ENCODE peak calls at places on chromosome 13, in nine cellular contexts. One of them, this sample, is unnamed.

GRCh38 chr13:94351292-94352000 is 128.0 kb downstream of the DCT start:
- DNase-seq in neuronal stem cell: no peak
- DNase-seq in GM12891: no peak
- DNase-seq in Daoy: peak; percentile 66
- DNase-seq in HT1080: peak; percentile 73
- DNase-seq in iPS DF 6.9: no peak
- DNase-seq in stimulated activated CD4-positive, alpha-beta T cell treated with anti-CD3 and anti-CD28 coated beads, Interleukin-12 subunit alpha, Interleukin-12 subunit beta, amount 100 ng/mL, for 4 hours: no peak
- DNase-seq in activated naive CD4-positive, alpha-beta T cell treated with Interleukin-2 at 50 U/mL for 16 hours: peak; percentile 10
- DNase-seq in amniotic stem cell: no peak
- DNase-seq in this sample: no peak

GRCh38 chr13:101811440-101811839 is 359.0 kb downstream of the ITGBL1 start:
- DNase-seq in neuronal stem cell: no peak
- DNase-seq in GM12891: no peak
- DNase-seq in Daoy: peak; percentile 1
- DNase-seq in HT1080: no peak
- DNase-seq in iPS DF 6.9: no peak
- DNase-seq in stimulated activated CD4-positive, alpha-beta T cell treated with anti-CD3 and anti-CD28 coated beads, Interleukin-12 subunit alpha, Interleukin-12 subunit beta, amount 100 ng/mL, for 4 hours: no peak
- DNase-seq in activated naive CD4-positive, alpha-beta T cell treated with Interleukin-2 at 50 U/mL for 16 hours: no peak
- DNase-seq in amniotic stem cell: no peak
- DNase-seq in this sample: no peak

GRCh38 chr13:95585867-95586266 is 33.3 kb downstream of the CLDN10 start:
- DNase-seq in neuronal stem cell: no peak
- DNase-seq in GM12891: no peak
- DNase-seq in Daoy: no peak
- DNase-seq in HT1080: no peak
- DNase-seq in iPS DF 6.9: no peak
- DNase-seq in stimulated activated CD4-positive, alpha-beta T cell treated with anti-CD3 and anti-CD28 coated beads, Interleukin-12 subunit alpha, Interleukin-12 subunit beta, amount 100 ng/mL, for 4 hours: no peak
- DNase-seq in activated naive CD4-positive, alpha-beta T cell treated with Interleukin-2 at 50 U/mL for 16 hours: no peak
- DNase-seq in amniotic stem cell: no peak
- DNase-seq in this sample: no peak

GRCh38 chr13:73035660-73036059 is 23.1 kb upstream of the KLF5 start:
- DNase-seq in neuronal stem cell: no peak
- DNase-seq in GM12891: no peak
- DNase-seq in Daoy: no peak
- DNase-seq in HT1080: no peak
- DNase-seq in iPS DF 6.9: no peak
- DNase-seq in stimulated activated CD4-positive, alpha-beta T cell treated with anti-CD3 and anti-CD28 coated beads, Interleukin-12 subunit alpha, Interleukin-12 subunit beta, amount 100 ng/mL, for 4 hours: no peak
- DNase-seq in activated naive CD4-positive, alpha-beta T cell treated with Interleukin-2 at 50 U/mL for 16 hours: no peak
- DNase-seq in amniotic stem cell: no peak
- DNase-seq in this sample: no peak

GRCh38 chr13:102770435-102770834 is 3.2 kb downstream of the TEX30 start:
- DNase-seq in neuronal stem cell: no peak
- DNase-seq in GM12891: no peak
- DNase-seq in Daoy: no peak
- DNase-seq in HT1080: no peak
- DNase-seq in iPS DF 6.9: no peak
- DNase-seq in stimulated activated CD4-positive, alpha-beta T cell treated with anti-CD3 and anti-CD28 coated beads, Interleukin-12 subunit alpha, Interleukin-12 subunit beta, amount 100 ng/mL, for 4 hours: no peak
- DNase-seq in activated naive CD4-positive, alpha-beta T cell treated with Interleukin-2 at 50 U/mL for 16 hours: no peak
- DNase-seq in amniotic stem cell: no peak
- DNase-seq in this sample: no peak

GRCh38 chr13:82717249-82717648 is 1165.0 kb downstream of the SLITRK1 start:
- DNase-seq in neuronal stem cell: no peak
- DNase-seq in GM12891: no peak
- DNase-seq in Daoy: no peak
- DNase-seq in HT1080: peak; percentile 92
- DNase-seq in iPS DF 6.9: no peak
- DNase-seq in stimulated activated CD4-positive, alpha-beta T cell treated with anti-CD3 and anti-CD28 coated beads, Interleukin-12 subunit alpha, Interleukin-12 subunit beta, amount 100 ng/mL, for 4 hours: no peak
- DNase-seq in activated naive CD4-positive, alpha-beta T cell treated with Interleukin-2 at 50 U/mL for 16 hours: no peak
- DNase-seq in amniotic stem cell: no peak
- DNase-seq in this sample: no peak

GRCh38 chr13:110388141-110388943 is 81.3 kb downstream of the COL4A2 start:
- DNase-seq in neuronal stem cell: no peak
- DNase-seq in GM12891: no peak
- DNase-seq in Daoy: peak; percentile 86
- DNase-seq in HT1080: no peak
- DNase-seq in iPS DF 6.9: no peak
- DNase-seq in stimulated activated CD4-positive, alpha-beta T cell treated with anti-CD3 and anti-CD28 coated beads, Interleukin-12 subunit alpha, Interleukin-12 subunit beta, amount 100 ng/mL, for 4 hours: no peak
- DNase-seq in activated naive CD4-positive, alpha-beta T cell treated with Interleukin-2 at 50 U/mL for 16 hours: no peak
- DNase-seq in amniotic stem cell: peak; percentile 50
- DNase-seq in this sample: no peak

GRCh38 chr13:114130708-114131580 is 1.5 kb downstream of the RASA3 start:
- DNase-seq in neuronal stem cell: no peak
- DNase-seq in GM12891: peak; percentile 60
- DNase-seq in Daoy: peak; percentile 93
- DNase-seq in HT1080: peak; percentile 95
- DNase-seq in iPS DF 6.9: no peak
- DNase-seq in stimulated activated CD4-positive, alpha-beta T cell treated with anti-CD3 and anti-CD28 coated beads, Interleukin-12 subunit alpha, Interleukin-12 subunit beta, amount 100 ng/mL, for 4 hours: no peak
- DNase-seq in activated naive CD4-positive, alpha-beta T cell treated with Interleukin-2 at 50 U/mL for 16 hours: peak; percentile 54
- DNase-seq in amniotic stem cell: peak; percentile 82
- DNase-seq in this sample: no peak

GRCh38 chr13:99425485-99426341 is 75.6 kb upstream of the TM9SF2 start:
- DNase-seq in neuronal stem cell: no peak
- DNase-seq in GM12891: peak; percentile 58
- DNase-seq in Daoy: no peak
- DNase-seq in HT1080: no peak
- DNase-seq in iPS DF 6.9: no peak
- DNase-seq in stimulated activated CD4-positive, alpha-beta T cell treated with anti-CD3 and anti-CD28 coated beads, Interleukin-12 subunit alpha, Interleukin-12 subunit beta, amount 100 ng/mL, for 4 hours: no peak
- DNase-seq in activated naive CD4-positive, alpha-beta T cell treated with Interleukin-2 at 50 U/mL for 16 hours: peak; percentile 48
- DNase-seq in amniotic stem cell: no peak
- DNase-seq in this sample: no peak

GRCh38 chr13:72255908-72256307 is 388.9 kb upstream of the DACH1 start:
- DNase-seq in neuronal stem cell: peak; percentile 40
- DNase-seq in GM12891: no peak
- DNase-seq in Daoy: no peak
- DNase-seq in HT1080: peak; percentile 61
- DNase-seq in iPS DF 6.9: peak; percentile 63
- DNase-seq in stimulated activated CD4-positive, alpha-beta T cell treated with anti-CD3 and anti-CD28 coated beads, Interleukin-12 subunit alpha, Interleukin-12 subunit beta, amount 100 ng/mL, for 4 hours: no peak
- DNase-seq in activated naive CD4-positive, alpha-beta T cell treated with Interleukin-2 at 50 U/mL for 16 hours: no peak
- DNase-seq in amniotic stem cell: no peak
- DNase-seq in this sample: peak; percentile 64

GRCh38 chr13:112767506-112768471 is 78.0 kb downstream of the ATP11A start:
- DNase-seq in neuronal stem cell: no peak
- DNase-seq in GM12891: peak; percentile 72
- DNase-seq in Daoy: no peak
- DNase-seq in HT1080: no peak
- DNase-seq in iPS DF 6.9: no peak
- DNase-seq in stimulated activated CD4-positive, alpha-beta T cell treated with anti-CD3 and anti-CD28 coated beads, Interleukin-12 subunit alpha, Interleukin-12 subunit beta, amount 100 ng/mL, for 4 hours: no peak
- DNase-seq in activated naive CD4-positive, alpha-beta T cell treated with Interleukin-2 at 50 U/mL for 16 hours: no peak
- DNase-seq in amniotic stem cell: no peak
- DNase-seq in this sample: no peak

GRCh38 chr13:74131206-74131605 is 3.0 kb downstream of the KLF12 start:
- DNase-seq in neuronal stem cell: no peak
- DNase-seq in GM12891: no peak
- DNase-seq in Daoy: no peak
- DNase-seq in HT1080: no peak
- DNase-seq in iPS DF 6.9: no peak
- DNase-seq in stimulated activated CD4-positive, alpha-beta T cell treated with anti-CD3 and anti-CD28 coated beads, Interleukin-12 subunit alpha, Interleukin-12 subunit beta, amount 100 ng/mL, for 4 hours: no peak
- DNase-seq in activated naive CD4-positive, alpha-beta T cell treated with Interleukin-2 at 50 U/mL for 16 hours: no peak
- DNase-seq in amniotic stem cell: no peak
- DNase-seq in this sample: no peak

GRCh38 chr13:57264965-57265364 is 98.0 kb downstream of the PRR20E start:
- DNase-seq in neuronal stem cell: no peak
- DNase-seq in GM12891: no peak
- DNase-seq in Daoy: no peak
- DNase-seq in HT1080: no peak
- DNase-seq in iPS DF 6.9: no peak
- DNase-seq in stimulated activated CD4-positive, alpha-beta T cell treated with anti-CD3 and anti-CD28 coated beads, Interleukin-12 subunit alpha, Interleukin-12 subunit beta, amount 100 ng/mL, for 4 hours: no peak
- DNase-seq in activated naive CD4-positive, alpha-beta T cell treated with Interleukin-2 at 50 U/mL for 16 hours: no peak
- DNase-seq in amniotic stem cell: no peak
- DNase-seq in this sample: no peak

GRCh38 chr13:79870123-79870522 is 389.2 kb downstream of the NDFIP2 start:
- DNase-seq in neuronal stem cell: no peak
- DNase-seq in GM12891: no peak
- DNase-seq in Daoy: no peak
- DNase-seq in HT1080: peak; percentile 43
- DNase-seq in iPS DF 6.9: no peak
- DNase-seq in stimulated activated CD4-positive, alpha-beta T cell treated with anti-CD3 and anti-CD28 coated beads, Interleukin-12 subunit alpha, Interleukin-12 subunit beta, amount 100 ng/mL, for 4 hours: no peak
- DNase-seq in activated naive CD4-positive, alpha-beta T cell treated with Interleukin-2 at 50 U/mL for 16 hours: no peak
- DNase-seq in amniotic stem cell: no peak
- DNase-seq in this sample: no peak

GRCh38 chr13:40980466-40980865 is 38.6 kb downstream of the ELF1 start:
- DNase-seq in neuronal stem cell: no peak
- DNase-seq in GM12891: no peak
- DNase-seq in Daoy: no peak
- DNase-seq in HT1080: no peak
- DNase-seq in iPS DF 6.9: no peak
- DNase-seq in stimulated activated CD4-positive, alpha-beta T cell treated with anti-CD3 and anti-CD28 coated beads, Interleukin-12 subunit alpha, Interleukin-12 subunit beta, amount 100 ng/mL, for 4 hours: no peak
- DNase-seq in activated naive CD4-positive, alpha-beta T cell treated with Interleukin-2 at 50 U/mL for 16 hours: no peak
- DNase-seq in amniotic stem cell: no peak
- DNase-seq in this sample: no peak

GRCh38 chr13:47437411-47437810 is 540.6 kb upstream of the HTR2A start:
- DNase-seq in neuronal stem cell: no peak
- DNase-seq in GM12891: no peak
- DNase-seq in Daoy: no peak
- DNase-seq in HT1080: no peak
- DNase-seq in iPS DF 6.9: no peak
- DNase-seq in stimulated activated CD4-positive, alpha-beta T cell treated with anti-CD3 and anti-CD28 coated beads, Interleukin-12 subunit alpha, Interleukin-12 subunit beta, amount 100 ng/mL, for 4 hours: no peak
- DNase-seq in activated naive CD4-positive, alpha-beta T cell treated with Interleukin-2 at 50 U/mL for 16 hours: no peak
- DNase-seq in amniotic stem cell: no peak
- DNase-seq in this sample: no peak

GRCh38 chr13:95317037-95317989 is 16.1 kb upstream of the ABCC4 start:
- DNase-seq in neuronal stem cell: no peak
- DNase-seq in GM12891: no peak
- DNase-seq in Daoy: peak; percentile 8
- DNase-seq in HT1080: peak; percentile 53
- DNase-seq in iPS DF 6.9: no peak
- DNase-seq in stimulated activated CD4-positive, alpha-beta T cell treated with anti-CD3 and anti-CD28 coated beads, Interleukin-12 subunit alpha, Interleukin-12 subunit beta, amount 100 ng/mL, for 4 hours: no peak
- DNase-seq in activated naive CD4-positive, alpha-beta T cell treated with Interleukin-2 at 50 U/mL for 16 hours: no peak
- DNase-seq in amniotic stem cell: no peak
- DNase-seq in this sample: no peak

GRCh38 chr13:26965976-26966375 is 205.4 kb upstream of the GPR12 start:
- DNase-seq in neuronal stem cell: no peak
- DNase-seq in GM12891: no peak
- DNase-seq in Daoy: peak; percentile 26
- DNase-seq in HT1080: no peak
- DNase-seq in iPS DF 6.9: no peak
- DNase-seq in stimulated activated CD4-positive, alpha-beta T cell treated with anti-CD3 and anti-CD28 coated beads, Interleukin-12 subunit alpha, Interleukin-12 subunit beta, amount 100 ng/mL, for 4 hours: no peak
- DNase-seq in activated naive CD4-positive, alpha-beta T cell treated with Interleukin-2 at 50 U/mL for 16 hours: no peak
- DNase-seq in amniotic stem cell: no peak
- DNase-seq in this sample: no peak

GRCh38 chr13:77907653-77908341 is 10.8 kb downstream of the EDNRB start:
- DNase-seq in neuronal stem cell: no peak
- DNase-seq in GM12891: no peak
- DNase-seq in Daoy: no peak
- DNase-seq in HT1080: no peak
- DNase-seq in iPS DF 6.9: no peak
- DNase-seq in stimulated activated CD4-positive, alpha-beta T cell treated with anti-CD3 and anti-CD28 coated beads, Interleukin-12 subunit alpha, Interleukin-12 subunit beta, amount 100 ng/mL, for 4 hours: no peak
- DNase-seq in activated naive CD4-positive, alpha-beta T cell treated with Interleukin-2 at 50 U/mL for 16 hours: no peak
- DNase-seq in amniotic stem cell: no peak
- DNase-seq in this sample: no peak

GRCh38 chr13:44425041-44425814 is 51.6 kb downstream of the SERP2 start:
- DNase-seq in neuronal stem cell: no peak
- DNase-seq in GM12891: no peak
- DNase-seq in Daoy: no peak
- DNase-seq in HT1080: no peak
- DNase-seq in iPS DF 6.9: no peak
- DNase-seq in stimulated activated CD4-positive, alpha-beta T cell treated with anti-CD3 and anti-CD28 coated beads, Interleukin-12 subunit alpha, Interleukin-12 subunit beta, amount 100 ng/mL, for 4 hours: no peak
- DNase-seq in activated naive CD4-positive, alpha-beta T cell treated with Interleukin-2 at 50 U/mL for 16 hours: no peak
- DNase-seq in amniotic stem cell: no peak
- DNase-seq in this sample: no peak

GRCh38 chr13:88948501-88948900 is 1277.3 kb downstream of the SLITRK5 start:
- DNase-seq in neuronal stem cell: no peak
- DNase-seq in GM12891: no peak
- DNase-seq in Daoy: no peak
- DNase-seq in HT1080: no peak
- DNase-seq in iPS DF 6.9: no peak
- DNase-seq in stimulated activated CD4-positive, alpha-beta T cell treated with anti-CD3 and anti-CD28 coated beads, Interleukin-12 subunit alpha, Interleukin-12 subunit beta, amount 100 ng/mL, for 4 hours: no peak
- DNase-seq in activated naive CD4-positive, alpha-beta T cell treated with Interleukin-2 at 50 U/mL for 16 hours: no peak
- DNase-seq in amniotic stem cell: no peak
- DNase-seq in this sample: no peak